ENCODE peak calls at places on chromosomes 12 and 14, in four cellular contexts. One of them, this sample, is unnamed.

GRCh38 chr14:105627701-105628100 is 101.3 kb downstream of the TMEM121 start:
- DNase-seq in K562: no peak
- DNase-seq in H1: no peak
- DNase-seq in HCT116: no peak
- DNase-seq in this sample: no peak

GRCh38 chr12:112170376-112170775 is 45.0 kb downstream of the TRAFD1 start:
- DNase-seq in HCT116: no peak
- DNase-seq in K562: peak
- DNase-seq in H1: no peak
- DNase-seq in this sample: no peak

GRCh38 chr12:130335517-130336392 is 1.9 kb upstream of the PIWIL1 start:
- DNase-seq in H1: no peak
- DNase-seq in K562: peak
- DNase-seq in HCT116: peak
- DNase-seq in this sample: peak

GRCh38 chr14:71166434-71166833 is 259.2 kb downstream of the PCNX1 start:
- DNase-seq in K562: peak
- DNase-seq in HCT116: peak
- DNase-seq in H1: no peak
- DNase-seq in this sample: peak

GRCh38 chr14:105508069-105508468 is 17.0 kb downstream of the TEDC1 start:
- DNase-seq in H1: no peak
- DNase-seq in K562: no peak
- DNase-seq in HCT116: no peak
- DNase-seq in this sample: no peak

GRCh38 chr12:128754275-128754674 is 69.5 kb downstream of the SLC15A4 start:
- DNase-seq in K562: no peak
- DNase-seq in HCT116: no peak
- DNase-seq in H1: no peak
- DNase-seq in this sample: no peak

GRCh38 chr12:67826946-67827719 is 162.1 kb upstream of the IFNG-AS1 start:
- DNase-seq in K562: no peak
- DNase-seq in H1: no peak
- DNase-seq in HCT116: no peak
- DNase-seq in this sample: no peak

GRCh38 chr12:56029666-56030293 is 8.9 kb downstream of the IKZF4 start:
- DNase-seq in K562: peak
- DNase-seq in H1: no peak
- DNase-seq in HCT116: no peak
- DNase-seq in this sample: peak

GRCh38 chr14:61813101-61813596 is 50.9 kb downstream of the SNAPC1 start:
- DNase-seq in H1: no peak
- DNase-seq in HCT116: no peak
- DNase-seq in K562: no peak
- DNase-seq in this sample: no peak

GRCh38 chr12:47277972-47278448 is 198.3 kb upstream of the AMIGO2 start:
- DNase-seq in HCT116: peak
- DNase-seq in H1: no peak
- DNase-seq in K562: peak
- DNase-seq in this sample: peak

GRCh38 chr14:24409217-24409616 is 10.4 kb downstream of the NYNRIN start:
- DNase-seq in HCT116: no peak
- DNase-seq in H1: no peak
- DNase-seq in K562: no peak
- DNase-seq in this sample: no peak

GRCh38 chr12:42422785-42423184 is 96.8 kb downstream of the PPHLN1 start:
- DNase-seq in K562: no peak
- DNase-seq in H1: no peak
- DNase-seq in HCT116: no peak
- DNase-seq in this sample: no peak

GRCh38 chr14:89801128-89801527 is 153.4 kb downstream of the EFCAB11 start:
- DNase-seq in H1: no peak
- DNase-seq in K562: no peak
- DNase-seq in HCT116: no peak
- DNase-seq in this sample: no peak

GRCh38 chr12:4115570-4115969 is 158.0 kb upstream of the CCND2 start:
- DNase-seq in HCT116: no peak
- DNase-seq in H1: no peak
- DNase-seq in K562: no peak
- DNase-seq in this sample: no peak

GRCh38 chr12:69671597-69671996 is 27.5 kb downstream of the BEST3 start:
- DNase-seq in K562: peak
- DNase-seq in HCT116: no peak
- DNase-seq in H1: no peak
- DNase-seq in this sample: no peak

GRCh38 chr12:46855760-46856159 is 30.0 kb upstream of the SLC38A4 start:
- DNase-seq in H1: no peak
- DNase-seq in HCT116: no peak
- DNase-seq in K562: no peak
- DNase-seq in this sample: no peak

GRCh38 chr12:57176846-57177245 is 29.4 kb upstream of the LRP1-AS start:
- DNase-seq in K562: no peak
- DNase-seq in HCT116: no peak
- DNase-seq in H1: no peak
- DNase-seq in this sample: no peak

GRCh38 chr14:99342906-99343305 is 70.9 kb upstream of the BCL11B start:
- DNase-seq in H1: no peak
- DNase-seq in HCT116: no peak
- DNase-seq in K562: no peak
- DNase-seq in this sample: no peak

GRCh38 chr12:111788178-111788654 is 21.5 kb downstream of the ALDH2 start:
- DNase-seq in HCT116: no peak
- DNase-seq in K562: no peak
- DNase-seq in H1: no peak
- DNase-seq in this sample: peak

GRCh38 chr12:39541471-39541870 is 78.1 kb downstream of the ABCD2 start:
- DNase-seq in H1: no peak
- DNase-seq in HCT116: no peak
- DNase-seq in K562: no peak
- DNase-seq in this sample: no peak

GRCh38 chr12:32084753-32085152 is 21.9 kb upstream of the BICD1 start:
- DNase-seq in H1: no peak
- DNase-seq in K562: no peak
- DNase-seq in HCT116: no peak
- DNase-seq in this sample: no peak

GRCh38 chr12:22313276-22313995 is 21.1 kb downstream of the ST8SIA1 start:
- DNase-seq in HCT116: no peak
- DNase-seq in K562: no peak
- DNase-seq in H1: no peak
- DNase-seq in this sample: no peak

GRCh38 chr14:104115691-104116543 is 22.5 kb upstream of the KIF26A start:
- DNase-seq in H1: no peak
- DNase-seq in K562: no peak
- DNase-seq in HCT116: no peak
- DNase-seq in this sample: peak

GRCh38 chr14:35480119-35480769 is 53.7 kb upstream of the INSM2 start:
- DNase-seq in H1: no peak
- DNase-seq in K562: no peak
- DNase-seq in HCT116: no peak
- DNase-seq in this sample: no peak

GRCh38 chr14:37232907-37233481 is 35.3 kb downstream of the MIPOL1 start:
- DNase-seq in H1: no peak
- DNase-seq in HCT116: peak
- DNase-seq in K562: peak
- DNase-seq in this sample: peak

GRCh38 chr12:19456176-19456575 is 16.9 kb downstream of the AEBP2 start:
- DNase-seq in K562: no peak
- DNase-seq in H1: no peak
- DNase-seq in HCT116: no peak
- DNase-seq in this sample: no peak

GRCh38 chr12:111925171-111925570 is 83.1 kb downstream of the MAPKAPK5 start:
- DNase-seq in H1: no peak
- DNase-seq in HCT116: no peak
- DNase-seq in K562: no peak
- DNase-seq in this sample: no peak

GRCh38 chr12:53078425-53079225 is 565 bp downstream of the SPRYD3 start:
- DNase-seq in H1: no peak
- DNase-seq in HCT116: no peak
- DNase-seq in K562: no peak
- DNase-seq in this sample: no peak

GRCh38 chr14:20469890-20470858 is 968 bp downstream of the PNP start:
- DNase-seq in K562: peak
- DNase-seq in HCT116: peak
- DNase-seq in H1: no peak
- DNase-seq in this sample: no peak

GRCh38 chr14:72657214-72657921 is 236.5 kb downstream of the DPF3 start:
- DNase-seq in K562: no peak
- DNase-seq in HCT116: no peak
- DNase-seq in H1: no peak
- DNase-seq in this sample: no peak

GRCh38 chr12:114691196-114691595 is 7.2 kb upstream of the TBX3 start:
- DNase-seq in K562: no peak
- DNase-seq in HCT116: no peak
- DNase-seq in H1: no peak
- DNase-seq in this sample: no peak

GRCh38 chr12:66636771-66637170 is 42.1 kb downstream of the GRIP1 start:
- DNase-seq in K562: no peak
- DNase-seq in H1: no peak
- DNase-seq in HCT116: no peak
- DNase-seq in this sample: no peak

DNA sequence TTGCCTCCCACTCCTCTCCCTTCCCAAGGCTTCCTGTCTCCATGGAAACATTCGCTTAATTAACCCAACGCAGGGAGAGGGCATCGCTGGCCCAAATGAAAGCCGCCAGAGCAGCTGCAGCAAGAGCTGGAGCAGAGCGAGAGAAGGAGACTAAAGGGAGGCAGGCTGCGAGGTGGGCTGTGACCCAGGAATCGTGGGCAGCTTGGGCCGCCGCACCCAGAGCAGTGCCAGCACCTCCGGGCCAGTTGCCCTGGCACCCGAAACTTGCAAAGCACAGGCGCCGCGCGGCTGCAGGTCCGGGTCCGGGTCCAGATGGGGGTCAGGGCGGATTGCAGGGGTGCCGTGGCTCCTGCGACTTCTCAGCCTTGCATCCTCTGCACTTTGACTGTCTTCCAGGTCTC is 43.4 kb upstream of the PTPRQ start:
- DNase-seq in H1: no peak
- DNase-seq in HCT116: no peak
- DNase-seq in K562: no peak
- DNase-seq in this sample: no peak
- TF ChIP-seq JUND in H1: no peak
- TF ChIP-seq JUND in HCT116: no peak
- TF ChIP-seq JUND in K562: no peak
- TF ChIP-seq JUND in this sample: no peak

GRCh38 chr12:1795221-1795784 is 25.1 kb upstream of the LRTM2 start:
- DNase-seq in H1: no peak
- DNase-seq in HCT116: no peak
- DNase-seq in K562: no peak
- DNase-seq in this sample: no peak

GRCh38 chr12:1797011-1797901 is 23.1 kb upstream of the LRTM2 start:
- DNase-seq in HCT116: no peak
- DNase-seq in H1: no peak
- DNase-seq in K562: no peak
- DNase-seq in this sample: no peak

GRCh38 chr12:1795785-1796514 is 24.4 kb upstream of the LRTM2 start:
- DNase-seq in HCT116: peak
- DNase-seq in K562: peak
- DNase-seq in H1: peak
- DNase-seq in this sample: peak

GRCh38 chr12:1797991-1798733 is 22.2 kb upstream of the LRTM2 start:
- DNase-seq in K562: no peak
- DNase-seq in HCT116: no peak
- DNase-seq in H1: no peak
- DNase-seq in this sample: no peak

DNA sequence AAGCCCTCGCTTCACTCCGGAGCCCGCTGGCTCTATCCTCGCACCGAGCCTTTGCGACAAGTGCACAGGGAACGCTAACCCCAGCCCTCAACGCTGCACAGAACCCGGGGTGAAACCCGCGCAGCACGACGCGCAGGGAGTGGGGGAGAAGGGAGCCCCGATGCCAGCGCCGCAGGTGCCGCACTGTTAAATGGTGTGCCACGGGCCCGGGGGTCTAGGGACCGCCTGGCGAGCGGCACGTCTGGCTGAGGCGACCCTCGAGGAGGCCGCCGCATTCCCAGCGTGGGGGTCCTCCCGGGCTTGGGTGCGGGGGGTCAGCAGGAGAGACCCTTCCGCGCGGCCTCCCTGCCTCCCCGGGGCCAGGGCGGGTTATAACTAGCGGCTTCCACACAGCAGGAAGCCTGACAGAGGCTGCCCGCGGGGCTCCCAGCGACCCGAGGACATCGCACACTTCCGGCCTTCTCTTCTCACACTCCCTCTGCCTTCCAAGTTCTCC is 23.8 kb upstream of the LRTM2 start:
- DNase-seq in H1: no peak
- DNase-seq in HCT116: no peak
- DNase-seq in K562: no peak
- DNase-seq in this sample: no peak
- TF ChIP-seq JUND in H1: no peak
- TF ChIP-seq JUND in HCT116: no peak
- TF ChIP-seq JUND in K562: no peak
- TF ChIP-seq JUND in this sample: no peak

DNA sequence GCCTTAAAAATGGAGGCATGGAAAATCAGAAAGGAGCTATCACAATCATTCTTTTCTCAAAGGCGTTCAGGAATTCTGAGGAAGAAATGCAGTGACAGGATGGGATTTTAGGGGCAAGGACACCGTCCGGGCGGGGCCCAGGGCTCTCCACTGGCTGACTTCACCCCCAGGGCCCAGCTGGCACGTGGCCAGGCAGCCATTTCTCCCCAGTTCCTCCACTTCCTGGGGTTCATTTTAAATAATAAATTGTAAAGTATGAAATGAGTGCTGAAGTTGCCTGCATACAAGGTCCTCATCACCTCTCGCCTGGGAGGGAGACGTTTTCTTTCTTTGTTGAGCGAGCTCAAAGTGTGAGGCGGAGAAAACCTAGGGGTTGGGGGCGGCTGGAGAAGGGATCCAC is 73.8 kb downstream of the WDR20 start:
- DNase-seq in HCT116: no peak
- DNase-seq in H1: no peak
- DNase-seq in K562: no peak
- DNase-seq in this sample: no peak
- TF ChIP-seq JUND in HCT116: no peak
- TF ChIP-seq JUND in H1: no peak
- TF ChIP-seq JUND in K562: no peak
- TF ChIP-seq JUND in this sample: no peak

DNA sequence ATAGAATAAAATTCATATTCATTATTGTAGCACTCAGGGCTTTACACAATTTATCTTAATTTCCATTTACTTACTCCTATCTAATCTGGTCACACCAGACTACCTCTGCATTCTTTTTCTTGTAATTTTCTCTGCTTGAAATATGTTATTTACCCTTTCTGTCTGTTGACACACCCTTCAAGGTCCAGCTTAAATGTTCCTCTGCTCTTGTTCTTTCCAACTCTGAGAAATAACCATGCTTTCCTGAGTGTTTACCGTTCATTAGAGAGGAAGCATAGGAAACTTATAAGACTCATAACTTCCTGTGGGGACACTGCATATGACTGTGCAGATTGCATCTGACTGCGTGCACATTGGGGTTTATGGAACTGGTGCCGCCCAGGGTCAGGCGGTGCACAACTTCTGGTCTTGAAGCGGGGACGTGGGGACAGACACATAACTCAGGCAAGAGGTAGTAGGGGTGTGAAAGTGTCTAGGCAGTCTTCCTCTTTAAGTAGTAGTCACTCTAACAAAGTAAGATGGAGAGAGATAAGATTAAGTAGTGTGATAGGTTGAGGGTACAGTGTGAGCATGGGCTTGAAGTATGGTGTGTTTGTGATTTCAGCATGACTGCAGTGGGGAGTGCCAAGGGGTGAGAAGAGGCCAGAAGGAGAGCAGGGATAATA is 42.6 kb upstream of the FOXJ2 start:
- DNase-seq in HCT116: no peak
- DNase-seq in H1: no peak
- DNase-seq in K562: peak
- DNase-seq in this sample: no peak
- TF ChIP-seq JUND in HCT116: no peak
- TF ChIP-seq JUND in H1: no peak
- TF ChIP-seq JUND in K562: no peak
- TF ChIP-seq JUND in this sample: no peak